ENCODE peak calls at places on chromosomes 16 and 17, in four cellular contexts. M is iris pigment epithelial cell; W is activated CD4-positive, alpha-beta T cell treated with anti-CD3 and anti-CD28 coated beads, Interleukin-2, amount 50 U/mL, for 1 hour; D is NCI-H1417. Y is an unnamed sample.

GRCh38 chr16:8070501-8070900 is 519.8 kb downstream of the TMEM114 start:
- DNase-seq in M (no peak), W (no peak), D (no peak), Y (no peak)

GRCh38 chr17:4786111-4786491 is at the start of gene VMO1:
- DNase-seq in M (peak; percentile 67), W (no peak), D (no peak), Y (no peak)

GRCh38 chr17:67582632-67583230 is 135.0 kb upstream of the NOL11 start:
- DNase-seq in M (no peak), W (no peak), D (peak; percentile 58), Y (no peak)

GRCh38 chr17:4833941-4834501 is 881 bp downstream of the MINK1 start:
- DNase-seq in M (peak; percentile 66), W (no peak), D (no peak), Y (no peak)

GRCh38 chr17:34318474-34318873 is 761 bp upstream of the CCL8 start:
- DNase-seq in M (no peak), W (no peak), D (no peak), Y (no peak)

GRCh38 chr17:65228734-65229390 is 91.7 kb downstream of the RGS9 start:
- DNase-seq in M (peak; percentile 65), W (peak; percentile 9), D (peak; percentile 14), Y (peak; percentile 59)

GRCh38 chr17:50268040-50268439 is 6.2 kb upstream of the TMEM92 start:
- DNase-seq in M (no peak), W (no peak), D (no peak), Y (no peak)

GRCh38 chr17:80396680-80397387 is 18.1 kb upstream of the ENDOV start:
- DNase-seq in M (no peak), W (no peak), D (no peak), Y (no peak)

GRCh38 chr17:60421273-60422161 is 772 bp upstream of the CHCT1 start:
- DNase-seq in M (peak; percentile 44), W (peak; percentile 64), D (no peak), Y (peak; percentile 72)

GRCh38 chr16:24729967-24730815 is 740 bp downstream of the TNRC6A start:
- DNase-seq in M (peak; percentile 31), W (peak; percentile 42), D (peak; percentile 11), Y (no peak)

GRCh38 chr17:50055055-50055425 is 870 bp upstream of the ITGA3 start:
- DNase-seq in M (no peak), W (no peak), D (peak; percentile 77), Y (peak; percentile 18)

GRCh38 chr16:85049864-85050263 is 22.3 kb downstream of the KIAA0513 start:
- DNase-seq in M (no peak), W (no peak), D (no peak), Y (no peak)

GRCh38 chr16:1197237-1197866 is 27.7 kb downstream of the TPSG1 start:
- DNase-seq in M (no peak), W (no peak), D (peak; percentile 86), Y (no peak)

Y was measured in CD4-positive, alpha-beta memory T cell.